ENCODE peak calls at places on chromosome 11, in four cellular contexts. S is astrocyte, H is endodermal cell, O is heart right ventricle. J is an unnamed sample.

GRCh38 chr11:72237112-72237931 is 6.7 kb downstream of the PHOX2A start:
- DNase-seq in S (no peak), H (peak; percentile 52), O (peak; percentile 3), J (no peak)

GRCh38 chr11:76732643-76733042 is 50.5 kb upstream of the TSKU start:
- DNase-seq in S (no peak), H (no peak), O (no peak), J (no peak)

GRCh38 chr11:15971215-15971546 is 385.2 kb downstream of the SOX6 start:
- DNase-seq in S (no peak), H (no peak), O (no peak), J (no peak)

GRCh38 chr11:63795066-63795465 is 18.2 kb upstream of the SPINDOC start:
- DNase-seq in S (no peak), H (no peak), O (no peak), J (no peak)

GRCh38 chr11:76588455-76589325 is 81.9 kb downstream of the LRRC32 start:
- DNase-seq in S (no peak), O (peak; percentile 84), H (peak; percentile 45), J (peak; percentile 80)

GRCh38 chr11:16356751-16357365 is 512 bp upstream of the SOX6 start:
- DNase-seq in H (no peak), S (peak; percentile 62), O (peak; percentile 61), J (no peak)

GRCh38 chr11:9529333-9529648 is 44.2 kb upstream of the WEE1 start:
- DNase-seq in O (no peak), H (peak; percentile 60), S (no peak), J (no peak)

GRCh38 chr11:16881074-16881709 is 133.0 kb downstream of the PLEKHA7 start:
- DNase-seq in O (peak; percentile 70), S (peak; percentile 65), H (peak; percentile 83), J (peak; percentile 77)

GRCh38 chr11:124077266-124077665 is 36.1 kb upstream of the OR10G7 start:
- DNase-seq in S (no peak), O (no peak), H (no peak), J (no peak)

GRCh38 chr11:66559141-66559861 is 9.1 kb downstream of the CTSF start:
- DNase-seq in H (no peak), S (no peak), O (no peak), J (no peak)

DNA sequence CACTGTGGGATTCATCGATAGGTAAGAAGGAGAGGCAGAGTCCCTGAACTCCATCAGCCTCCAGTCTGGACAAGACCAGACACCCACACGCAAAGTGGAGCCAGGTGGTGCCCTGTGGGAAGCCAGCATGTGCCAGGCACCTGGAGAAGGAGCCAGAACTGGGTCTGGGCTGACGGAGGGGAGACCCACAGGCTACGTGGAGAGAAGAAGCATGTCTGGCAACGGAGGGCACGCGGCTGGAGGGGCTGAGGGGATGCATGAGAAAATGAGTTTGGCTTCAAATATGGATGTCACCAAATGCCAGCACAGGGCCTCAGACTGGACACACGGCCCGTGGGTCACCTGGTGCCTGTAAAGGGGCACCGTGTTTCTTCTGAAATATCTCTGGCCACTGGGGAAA is 55.7 kb downstream of the LINC01488 start:
- DNase-seq in H (no peak), S (no peak), O (no peak), J (no peak)
- TF ChIP-seq CTCF in H (no peak), S (no peak), O (no peak), J (no peak)

GRCh38 chr11:4127357-4127756 is 32.8 kb downstream of the RRM1 start:
- DNase-seq in S (no peak), O (no peak), H (no peak), J (no peak)

GRCh38 chr11:4123218-4123617 is 28.6 kb downstream of the RRM1 start:
- DNase-seq in O (no peak), S (no peak), H (no peak), J (no peak)

DNA sequence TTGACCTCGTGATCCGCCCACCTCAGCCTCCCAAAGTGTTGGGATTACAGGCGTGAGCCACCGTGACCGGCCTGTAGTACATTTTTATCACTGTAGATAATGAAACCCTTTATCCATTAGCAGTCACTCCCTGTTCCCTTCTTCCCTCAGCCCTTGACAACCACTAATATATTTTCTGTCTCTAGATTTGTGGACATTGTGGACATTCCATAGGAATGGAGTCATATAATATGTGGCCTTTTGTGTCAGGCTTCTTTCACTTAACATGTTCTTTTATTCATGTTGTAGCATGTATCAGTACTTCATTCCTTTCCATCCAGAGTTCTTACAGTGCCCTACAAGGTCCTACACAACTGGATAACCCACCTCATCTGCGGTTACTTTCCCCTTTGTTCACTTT is 30.5 kb downstream of the RRM1 start:
- DNase-seq in O (no peak), H (no peak), S (no peak), J (no peak)
- H3K36me3 ChIP-seq in O (peaks cover 51% of the 10 kb centered on the region), H (peaks cover 77% of the 10 kb centered on the region), S (peaks cover 50% of the 10 kb centered on the region), J (no peaks in the 10 kb centered on the region)

GRCh38 chr11:86066606-86067229 is 2.2 kb downstream of the PICALM start:
- DNase-seq in S (no peak), O (no peak), H (no peak), J (no peak)

GRCh38 chr11:86067230-86068137 is 1.4 kb downstream of the PICALM start:
- DNase-seq in O (no peak), S (no peak), H (no peak), J (no peak)

GRCh38 chr11:86068951-86069407 is at the start of gene PICALM:
- DNase-seq in S (peak; percentile 96), H (peak; percentile 98), O (peak; percentile 99), J (peak; percentile 99)

GRCh38 chr11:86069408-86070086 is 663 bp upstream of the PICALM start:
- DNase-seq in S (peak; percentile 99), H (peak; percentile 71), O (peak; percentile 76), J (peak; percentile 46)

GRCh38 chr11:86068138-86068861 is 584 bp downstream of the PICALM start:
- DNase-seq in O (peak; percentile 39), H (peak; percentile 74), S (no peak), J (peak; percentile 52)
- H3K4me1 ChIP-seq in O (peaks cover 51% of the 10 kb centered on the region), H (peaks cover 4% of the 10 kb centered on the region), S (peaks cover 20% of the 10 kb centered on the region), J (peaks cover 39% of the 10 kb centered on the region)

GRCh38 chr11:24617856-24618255 is 121.0 kb downstream of the LUZP2 start:
- DNase-seq in O (no peak), H (no peak), S (no peak), J (no peak)
- TF ChIP-seq CTCF in O (no peak), H (peak; percentile 51), S (peak; percentile 7), J (no peak)

GRCh38 chr11:36490026-36490806 is 19.9 kb downstream of the TRAF6 start:
- DNase-seq in O (no peak), H (no peak), S (no peak), J (no peak)

GRCh38 chr11:36488096-36488495 is 22.0 kb downstream of the TRAF6 start:
- DNase-seq in O (no peak), H (no peak), S (no peak), J (no peak)

GRCh38 chr11:36492724-36493304 is 17.3 kb downstream of the TRAF6 start:
- DNase-seq in S (no peak), O (peak; percentile 27), H (peak; percentile 52), J (no peak)

GRCh38 chr11:36498721-36499120 is 11.4 kb downstream of the TRAF6 start:
- DNase-seq in O (no peak), H (no peak), S (no peak), J (no peak)

GRCh38 chr11:36493332-36493731 is 16.7 kb downstream of the TRAF6 start:
- DNase-seq in S (no peak), H (no peak), O (no peak), J (no peak)
- H3K36me3 ChIP-seq in S (peaks cover 56% of the 10 kb centered on the region), H (peaks cover 84% of the 10 kb centered on the region), O (peaks cover 42% of the 10 kb centered on the region), J (no peaks in the 10 kb centered on the region)

DNA sequence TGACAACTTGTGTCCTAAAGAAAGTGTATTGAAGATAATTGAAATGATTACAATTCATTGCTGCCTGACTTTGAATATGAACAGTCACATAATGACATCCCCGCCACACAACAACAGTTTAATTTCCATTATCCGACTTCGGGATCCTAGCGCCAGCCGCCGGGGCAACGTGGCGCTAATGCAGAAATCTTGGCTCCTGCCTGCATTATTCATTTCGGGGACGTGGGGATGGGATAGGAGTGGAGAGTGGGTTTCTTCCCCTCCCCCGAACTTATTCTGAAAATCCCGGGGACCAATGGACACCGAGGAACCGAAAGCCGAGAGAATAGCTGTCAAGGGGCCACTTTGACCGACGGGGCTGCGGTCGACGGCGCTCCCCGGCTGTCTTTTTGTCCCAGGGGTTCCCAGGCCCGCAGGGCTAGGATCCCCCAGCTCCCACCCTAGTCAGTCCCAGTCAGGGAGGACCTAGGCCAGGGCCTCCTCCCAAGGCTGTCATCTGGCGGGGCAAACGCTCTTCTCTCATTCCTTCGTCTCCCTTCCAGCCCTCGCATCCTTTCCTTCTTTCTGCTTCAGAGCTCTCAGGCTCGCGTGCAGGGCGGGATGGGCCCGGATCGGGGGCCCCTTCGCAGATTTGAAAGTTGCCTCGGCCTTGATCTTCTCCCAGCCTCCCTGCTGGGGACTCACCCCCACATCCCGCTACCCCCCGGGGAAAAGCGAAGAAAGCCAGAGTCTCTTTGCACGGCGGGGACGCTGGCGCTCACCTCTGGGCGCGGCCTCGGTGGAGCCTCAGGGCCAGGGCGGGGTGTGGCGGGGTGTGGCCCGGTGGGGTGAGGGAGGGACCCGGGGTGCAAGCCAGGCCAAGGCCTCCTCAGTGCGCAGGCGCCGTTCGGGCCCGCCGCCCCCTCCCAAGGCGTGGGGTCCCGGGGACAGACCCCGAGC is 14.6 kb upstream of the PAX6 start:
- DNase-seq in S (no peak), O (no peak), H (peak; percentile 72), J (peak; percentile 66)
- H3K4me1 ChIP-seq in S (peaks cover 14% of the 10 kb centered on the region), O (peaks cover 20% of the 10 kb centered on the region), H (peaks cover 25% of the 10 kb centered on the region), J (no peaks in the 10 kb centered on the region)

DNA sequence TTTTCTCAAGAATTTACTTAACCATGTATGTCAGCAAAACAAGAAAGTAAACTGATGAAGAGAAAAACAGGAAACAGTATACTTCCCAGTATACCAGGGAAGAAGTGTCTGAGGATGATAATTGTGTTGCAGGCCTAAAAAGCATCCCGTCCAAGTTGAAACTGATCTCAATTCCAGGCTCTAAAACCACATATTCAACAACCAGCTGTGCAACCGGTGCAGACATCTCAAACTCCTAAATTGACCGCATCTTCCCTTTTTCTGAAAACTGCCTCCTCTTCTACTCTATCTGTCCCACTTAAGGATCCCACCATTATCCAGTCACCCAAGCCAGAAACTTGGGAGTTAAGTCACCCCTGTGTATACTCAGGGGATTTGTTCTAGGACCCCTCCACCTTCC is 47.2 kb downstream of the CCDC83 start:
- DNase-seq in H (no peak), O (no peak), S (no peak), J (no peak)
- TF ChIP-seq CTCF in H (no peak), O (no peak), S (no peak), J (no peak)

DNA sequence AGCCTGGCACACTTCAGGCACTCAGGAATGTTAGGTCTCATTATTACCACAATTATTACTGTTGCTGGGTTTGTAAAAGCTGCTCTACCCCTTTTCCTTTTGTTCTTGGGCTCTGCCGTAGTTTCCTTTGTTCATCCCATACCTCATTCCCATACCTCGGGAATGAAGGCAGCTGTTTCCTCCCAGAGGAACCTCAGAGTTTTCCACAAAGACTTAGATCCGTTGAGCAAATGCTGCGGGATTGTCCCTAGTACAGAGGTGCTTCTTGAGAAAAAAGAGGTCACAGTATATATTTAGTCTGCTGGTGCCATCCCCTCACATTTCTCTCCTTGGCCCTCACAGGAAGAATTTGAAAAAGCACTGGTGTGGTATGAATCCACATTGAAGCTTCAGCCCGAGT is 134.7 kb downstream of the TTC17 start:
- DNase-seq in S (no peak), H (no peak), O (no peak), J (no peak)
- H3K36me3 ChIP-seq in S (peaks cover 28% of the 10 kb centered on the region), H (peaks cover 55% of the 10 kb centered on the region), O (peaks cover 27% of the 10 kb centered on the region), J (no peaks in the 10 kb centered on the region)

J was measured in left lung.